ENCODE peak calls at places on chromosome 2, in five cellular contexts. S is fibroblast of mammary gland, E is IMR-90, K is heart left ventricle, H is GM23338. R is an unnamed sample.

GRCh38 chr2:195660265-195660890 is 3.4 kb downstream of the SLC39A10 start:
- DNase-seq in S (peak), E (peak), K (peak), H (peak), R (peak)

GRCh38 chr2:207825033-207825957 is 55.6 kb upstream of the FZD5 start:
- DNase-seq in S (no peak), E (no peak), K (no peak), H (no peak), R (no peak)

GRCh38 chr2:19989681-19990415 is at the start of gene WDR35:
- DNase-seq in S (peak), E (peak), K (peak), H (peak), R (peak)

GRCh38 chr2:135904590-135904989 is 28.3 kb upstream of the MCM6 start:
- DNase-seq in S (peak), E (peak), K (no peak), H (no peak), R (peak)

GRCh38 chr2:74945783-74946165 is 12.7 kb upstream of the POLE4 start:
- DNase-seq in S (no peak), E (peak), K (no peak), H (no peak), R (no peak)

GRCh38 chr2:64581018-64581417 is 56.9 kb downstream of the AFTPH start:
- DNase-seq in S (no peak), E (no peak), K (no peak), H (no peak), R (no peak)

GRCh38 chr2:208360259-208361076 is 46.1 kb upstream of the PTH2R start:
- DNase-seq in S (no peak), E (no peak), K (no peak), H (no peak), R (no peak)

GRCh38 chr2:188937228-188938220 is 36.6 kb upstream of the COL3A1 start:
- DNase-seq in S (peak), E (peak), K (no peak), H (no peak), R (no peak)

GRCh38 chr2:80530442-80531064 is 226.0 kb upstream of the LRRTM1 start:
- DNase-seq in S (no peak), E (no peak), K (no peak), H (no peak), R (no peak)

GRCh38 chr2:133959066-133959465 is 294.8 kb upstream of the MGAT5 start:
- DNase-seq in S (no peak), E (no peak), K (no peak), H (no peak), R (no peak)

GRCh38 chr2:134154269-134154668 is 99.6 kb upstream of the MGAT5 start:
- DNase-seq in S (no peak), E (no peak), K (peak), H (no peak), R (no peak)

GRCh38 chr2:42140501-42140900 is 28.7 kb upstream of the EML4 start:
- DNase-seq in S (no peak), E (no peak), K (no peak), H (no peak), R (no peak)

GRCh38 chr2:85602476-85603234 is at the start of gene TMEM150A:
- DNase-seq in S (peak), E (peak), K (peak), H (peak), R (peak)

GRCh38 chr2:40488927-40489677 is 37.2 kb upstream of the SLC8A1 start:
- DNase-seq in S (peak), E (peak), K (no peak), H (no peak), R (peak)

GRCh38 chr2:110103060-110103961 is 12.3 kb downstream of the MALL start:
- DNase-seq in S (no peak), E (no peak), K (no peak), H (no peak), R (no peak)

GRCh38 chr2:172339431-172340010 is 87.9 kb upstream of the ITGA6 start:
- DNase-seq in S (no peak), E (peak), K (no peak), H (no peak), R (peak)

GRCh38 chr2:1769703-1770422 is 25.5 kb upstream of the PXDN start:
- DNase-seq in S (peak), E (peak), K (peak), H (peak), R (peak)

GRCh38 chr2:209383212-209383611 is 40.6 kb upstream of the MAP2 start:
- DNase-seq in S (peak), E (peak), K (no peak), H (no peak), R (peak)

GRCh38 chr2:239536186-239536585 is 135.4 kb upstream of the HDAC4 start:
- DNase-seq in S (no peak), E (no peak), K (no peak), H (no peak), R (no peak)

GRCh38 chr2:10844083-10844482 is 31.5 kb upstream of the PDIA6 start:
- DNase-seq in S (no peak), E (peak), K (peak), H (peak), R (peak)

GRCh38 chr2:55419236-55419513 is 481 bp downstream of the CCDC88A start:
- DNase-seq in S (peak), E (peak), K (no peak), H (no peak), R (no peak)

GRCh38 chr2:760001-760400 is 82.8 kb upstream of the TMEM18 start:
- DNase-seq in S (no peak), E (no peak), K (no peak), H (no peak), R (no peak)

GRCh38 chr2:23688486-23689130 is 238.3 kb downstream of the ATAD2B start:
- DNase-seq in S (no peak), E (no peak), K (no peak), H (no peak), R (no peak)

GRCh38 chr2:14270036-14270582 is 362.4 kb upstream of the LRATD1 start:
- DNase-seq in S (no peak), E (no peak), K (no peak), H (no peak), R (no peak)

GRCh38 chr2:65320042-65320711 is 92.5 kb downstream of the ACTR2 start:
- DNase-seq in S (peak), E (peak), K (peak), H (peak), R (peak)

GRCh38 chr2:227939271-227940027 is 68.0 kb downstream of the DAW1 start:
- DNase-seq in S (peak), E (peak), K (no peak), H (peak), R (peak)

GRCh38 chr2:25567406-25567805 is 106.0 kb downstream of the DTNB start:
- DNase-seq in S (peak), E (peak), K (no peak), H (peak), R (peak)

GRCh38 chr2:218362606-218363005 is 5.9 kb downstream of the CATIP start:
- DNase-seq in S (no peak), E (no peak), K (no peak), H (no peak), R (no peak)

GRCh38 chr2:67574230-67574629 is 177.1 kb downstream of the ETAA1 start:
- DNase-seq in S (peak), E (peak), K (no peak), H (no peak), R (peak)

GRCh38 chr2:126914811-126915500 is 16.3 kb downstream of the TEX51 start:
- DNase-seq in S (no peak), E (no peak), K (no peak), H (no peak), R (no peak)

GRCh38 chr2:65660340-65660739 is 227.9 kb upstream of the SPRED2 start:
- DNase-seq in S (no peak), E (peak), K (no peak), H (no peak), R (no peak)

GRCh38 chr2:103594823-103595222 is 833.0 kb downstream of the TMEM182 start:
- DNase-seq in S (no peak), E (no peak), K (no peak), H (peak), R (no peak)

GRCh38 chr2:43169987-43170732 is 56.2 kb downstream of the ZFP36L2 start:
- DNase-seq in S (no peak), E (no peak), K (no peak), H (peak), R (no peak)

GRCh38 chr2:46803911-46804670 is 111.5 kb downstream of the MCFD2 start:
- DNase-seq in S (peak), E (peak), K (no peak), H (no peak), R (peak)

GRCh38 chr2:18971628-18972027 is 382.3 kb upstream of the NT5C1B start:
- DNase-seq in S (peak), E (peak), K (no peak), H (no peak), R (peak)

GRCh38 chr2:102664439-102665042 is 45.2 kb downstream of the SLC9A2 start:
- DNase-seq in S (peak), E (peak), K (no peak), H (no peak), R (peak)

GRCh38 chr2:237437566-237437965 is 23.6 kb upstream of the COL6A3 start:
- DNase-seq in S (no peak), E (no peak), K (no peak), H (no peak), R (no peak)

GRCh38 chr2:237441605-237442004 is 27.6 kb upstream of the COL6A3 start:
- DNase-seq in S (peak), E (peak), K (no peak), H (no peak), R (no peak)

GRCh38 chr2:237440819-237441281 is 26.9 kb upstream of the COL6A3 start:
- DNase-seq in S (peak), E (peak), K (no peak), H (no peak), R (no peak)

GRCh38 chr2:237435844-237436590 is 22.1 kb upstream of the COL6A3 start:
- DNase-seq in S (peak), E (peak), K (no peak), H (no peak), R (no peak)

DNA sequence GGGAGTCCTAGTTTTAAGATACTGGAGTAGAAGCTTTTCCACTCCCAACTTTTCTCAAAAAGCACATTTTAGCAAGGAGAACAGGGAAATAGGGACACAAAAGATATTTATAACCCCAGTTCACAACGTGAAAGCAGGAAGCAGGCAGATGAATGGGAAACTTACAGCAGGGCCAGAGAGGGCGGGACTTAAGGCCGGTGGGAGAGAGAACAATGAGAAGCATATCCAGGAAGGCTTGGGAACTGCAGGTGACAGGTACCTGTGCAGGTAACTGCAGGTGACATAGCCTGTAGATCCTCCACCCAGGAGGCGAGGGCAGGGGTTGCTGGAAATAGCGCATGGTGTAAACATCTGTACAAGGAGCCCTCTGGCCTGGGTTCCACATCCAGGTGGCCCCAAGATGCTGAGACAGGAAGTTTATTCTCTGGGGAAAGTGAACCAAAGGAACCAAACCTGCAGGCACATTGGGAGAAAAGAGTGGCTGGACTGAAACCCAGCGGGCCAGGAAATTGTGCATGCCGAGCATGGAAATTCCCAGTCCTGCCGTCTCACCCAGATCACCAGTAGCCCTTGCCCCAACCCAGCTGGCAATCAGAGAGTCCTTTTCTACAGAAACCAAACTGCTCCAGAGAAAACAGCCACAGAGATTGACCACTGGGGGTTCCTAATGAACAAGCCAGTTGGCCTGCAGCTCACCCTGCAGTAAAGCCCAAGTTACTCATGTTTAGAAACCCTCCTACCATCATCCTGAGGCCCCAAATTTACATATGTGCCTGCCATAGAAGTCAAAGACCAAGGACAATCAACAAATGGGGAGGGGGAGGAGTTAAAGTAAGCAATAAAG is 24.3 kb upstream of the COL6A3 start:
- DNase-seq in S (no peak), E (no peak), K (no peak), H (peak), R (no peak)
- TF ChIP-seq CTCF in S (no peak), E (no peak), K (no peak), H (no peak), R (no peak)

DNA sequence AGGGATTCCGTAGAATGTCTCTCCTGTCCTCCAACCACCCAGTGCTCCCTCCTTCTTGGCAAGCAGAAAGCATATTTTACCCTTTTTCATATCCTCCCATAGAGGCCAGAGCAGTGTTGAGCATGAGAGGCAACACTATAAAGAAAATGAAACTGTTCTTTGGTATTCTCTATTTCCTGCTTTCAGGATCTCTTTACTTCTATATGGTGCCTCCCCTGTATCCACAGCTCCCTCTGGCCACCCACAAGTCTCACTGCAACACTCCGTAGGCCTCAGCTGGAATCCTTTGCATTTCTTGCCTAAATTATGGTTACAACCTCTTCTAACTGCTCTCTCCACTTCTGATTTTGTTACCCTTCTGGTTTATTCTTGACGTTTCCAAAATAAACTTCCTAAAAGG is 74.9 kb upstream of the C2orf15 start:
- DNase-seq in S (peak), E (peak), K (no peak), H (peak), R (peak)
- H3K4me3 ChIP-seq in S (no peak), E (no peak), K (no peak), H (no peak), R (no peak)

DNA sequence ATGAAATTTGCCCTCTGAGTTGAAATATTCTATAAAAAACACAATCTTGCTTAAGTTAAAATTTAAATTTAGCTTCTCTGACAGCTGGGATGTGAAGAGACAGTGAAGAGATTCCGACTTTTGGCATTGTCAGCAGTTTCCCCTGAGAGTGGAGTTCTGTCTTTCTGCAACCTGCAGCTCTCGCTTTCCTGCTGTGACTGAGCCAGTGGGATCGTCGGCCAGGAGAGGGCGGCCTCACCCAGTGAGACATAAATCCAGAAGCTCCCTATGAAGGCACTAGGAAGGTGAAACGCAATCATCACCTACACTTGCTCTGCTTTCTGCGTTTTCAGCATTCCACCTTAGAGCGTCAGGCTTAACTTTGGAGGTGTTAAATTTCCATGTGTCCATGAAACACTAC is 75.4 kb upstream of the HNMT start:
- DNase-seq in S (peak), E (no peak), K (no peak), H (peak), R (peak)
- TF ChIP-seq CTCF in S (peak), E (peak), K (peak), H (peak), R (peak)

DNA sequence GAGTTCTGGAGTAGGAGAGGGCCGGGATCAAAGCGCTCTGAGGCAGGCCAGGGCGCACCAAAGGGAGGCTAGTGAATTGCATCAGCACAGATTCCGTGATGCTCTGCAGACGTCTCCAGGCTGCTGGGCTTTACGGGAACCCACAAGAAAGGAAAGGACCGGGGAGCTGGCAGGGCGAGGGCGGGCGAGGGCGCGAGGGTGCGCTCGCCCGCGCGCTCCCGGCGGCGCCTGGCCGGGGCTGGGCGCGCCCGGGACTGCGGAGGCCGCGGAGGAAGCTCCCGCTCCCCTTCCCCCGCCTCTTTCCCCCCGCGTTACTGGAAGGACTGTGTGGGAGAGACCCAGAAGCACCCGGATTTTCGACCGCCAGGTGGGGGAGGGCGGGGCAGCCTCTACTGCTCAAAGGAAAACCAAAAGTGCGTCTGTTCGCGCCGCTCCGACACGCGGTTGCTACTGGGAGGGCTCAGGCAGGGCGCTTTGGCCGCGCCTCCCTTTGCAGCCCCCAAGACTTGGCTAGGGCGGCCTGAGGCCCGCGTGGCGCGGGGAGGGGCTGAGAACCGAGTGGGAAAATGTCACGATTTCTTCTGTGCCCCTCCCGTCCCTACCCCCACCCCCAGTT is 2.3 kb upstream of the FOSL2 start:
- DNase-seq in S (peak), E (peak), K (peak), H (peak), R (peak)
- H3K4me3 ChIP-seq in S (peak), E (peak), K (peak), H (peak), R (peak)

GRCh38 chr2:15747698-15748471 is 156.2 kb downstream of the DDX1 start:
- DNase-seq in S (no peak), E (no peak), K (no peak), H (peak), R (no peak)
- TF ChIP-seq CTCF in S (no peak), E (no peak), K (no peak), H (no peak), R (no peak)

DNA sequence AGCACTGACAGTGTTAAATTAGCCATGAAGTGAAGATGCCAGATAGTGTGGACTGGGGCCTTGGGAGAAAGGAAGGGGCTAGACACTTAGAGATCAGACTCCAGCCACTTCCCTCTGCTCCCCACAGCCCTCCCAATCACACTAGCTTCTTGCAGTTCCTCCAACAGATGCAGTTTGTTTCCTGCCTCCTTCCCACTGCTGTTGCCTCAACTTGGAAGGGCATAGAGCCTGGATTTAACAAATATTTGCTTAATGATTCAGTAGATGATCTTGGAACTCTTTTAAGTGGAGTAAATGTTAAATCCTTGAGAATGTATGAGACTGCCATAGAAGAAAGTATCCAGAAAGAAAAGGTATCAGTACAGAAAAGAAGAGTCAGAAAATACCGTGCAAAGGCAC is 1.5 kb upstream of the BZW1 start:
- DNase-seq in S (peak), E (peak), K (peak), H (no peak), R (peak)
- H3K4me3 ChIP-seq in S (peak), E (peak), K (peak), H (peak), R (peak)

GRCh38 chr2:193965263-193965662 is 1691.8 kb upstream of the SLC39A10 start:
- DNase-seq in S (no peak), E (no peak), K (no peak), H (peak), R (no peak)

GRCh38 chr2:193966590-193966989 is 1690.4 kb upstream of the SLC39A10 start:
- DNase-seq in S (peak), E (peak), K (no peak), H (peak), R (peak)

GRCh38 chr2:193963472-193964119 is 1693.4 kb upstream of the SLC39A10 start:
- DNase-seq in S (peak), E (no peak), K (no peak), H (peak), R (peak)
- TF ChIP-seq CTCF in S (peak), E (no peak), K (no peak), H (peak), R (peak)

GRCh38 chr2:45257820-45258219 is 248.6 kb upstream of the SIX2 start:
- DNase-seq in S (no peak), E (no peak), K (no peak), H (peak), R (no peak)
- H3K4me3 ChIP-seq in S (no peak), E (no peak), K (no peak), H (peak), R (no peak)

GRCh38 chr2:111954602-111955332 is 56.4 kb downstream of the MERTK start:
- DNase-seq in S (no peak), E (no peak), K (peak), H (no peak), R (no peak)

GRCh38 chr2:111957872-111958354 is 59.5 kb downstream of the MERTK start:
- DNase-seq in S (peak), E (no peak), K (no peak), H (no peak), R (no peak)

GRCh38 chr2:111961663-111962062 is 63.3 kb downstream of the MERTK start:
- DNase-seq in S (no peak), E (no peak), K (no peak), H (no peak), R (no peak)

GRCh38 chr2:111952871-111953497 is 54.6 kb downstream of the MERTK start:
- DNase-seq in S (no peak), E (no peak), K (no peak), H (no peak), R (no peak)

GRCh38 chr2:111958901-111959300 is 60.5 kb downstream of the MERTK start:
- DNase-seq in S (no peak), E (no peak), K (no peak), H (peak), R (no peak)
- TF ChIP-seq CTCF in S (no peak), E (peak), K (no peak), H (no peak), R (no peak)

R was measured in mammary epithelial cell.